ENCODE peak calls at places on chromosomes 6 and 20, in five cellular contexts. V is astrocyte, U is ovary, A is stomach, K is RWPE1. C is an unnamed sample.

GRCh38 chr6:139981066-139981624 is 606.7 kb upstream of the CITED2 start:
- DNase-seq in A (no peak), U (no peak), K (no peak), V (no peak), C (no peak)

GRCh38 chr6:4804095-4804494 is 27.9 kb downstream of the CDYL start:
- DNase-seq in A (no peak), U (no peak), V (peak; percentile 84), K (peak; percentile 68), C (no peak)

GRCh38 chr6:7106752-7107577 is 796 bp upstream of the RREB1 start:
- DNase-seq in V (no peak), U (peak; percentile 68), A (no peak), K (peak; percentile 27), C (peak; percentile 75)

GRCh38 chr6:85360794-85361642 is 88.9 kb upstream of the NT5E start:
- DNase-seq in U (no peak), K (peak; percentile 88), V (peak; percentile 97), A (no peak), C (no peak)

GRCh38 chr6:107731422-107732319 is 92.4 kb downstream of the SCML4 start:
- DNase-seq in K (no peak), V (no peak), A (no peak), U (no peak), C (no peak)

GRCh38 chr6:129029778-129030177 is 146.8 kb downstream of the LAMA2 start:
- DNase-seq in A (no peak), V (no peak), K (no peak), U (no peak), C (no peak)

GRCh38 chr6:111487656-111488055 is 4.6 kb upstream of the REV3L start:
- DNase-seq in U (no peak), A (no peak), K (peak; percentile 55), V (peak; percentile 68), C (no peak)

GRCh38 chr6:147194652-147195403 is 9.4 kb upstream of the STXBP5 start:
- DNase-seq in A (no peak), K (peak; percentile 25), U (no peak), V (peak; percentile 27), C (no peak)

GRCh38 chr20:61896058-61896961 is 169.4 kb downstream of the TAF4 start:
- DNase-seq in U (peak; percentile 67), A (peak; percentile 33), V (no peak), K (peak; percentile 87), C (no peak)

GRCh38 chr20:47540443-47541354 is 39.0 kb downstream of the NCOA3 start:
- DNase-seq in U (no peak), V (no peak), K (no peak), A (no peak), C (no peak)

GRCh38 chr6:28841290-28841689 is 82.5 kb downstream of the TRIM27 start:
- DNase-seq in V (no peak), U (no peak), K (no peak), A (no peak), C (no peak)

GRCh38 chr20:32494498-32495216 is 90.5 kb downstream of the NOL4L start:
- DNase-seq in U (no peak), V (no peak), K (no peak), A (no peak), C (peak; percentile 21)

GRCh38 chr6:71080793-71081192 is 123.9 kb upstream of the B3GAT2 start:
- DNase-seq in V (peak; percentile 47), K (no peak), A (no peak), U (no peak), C (no peak)

DNA sequence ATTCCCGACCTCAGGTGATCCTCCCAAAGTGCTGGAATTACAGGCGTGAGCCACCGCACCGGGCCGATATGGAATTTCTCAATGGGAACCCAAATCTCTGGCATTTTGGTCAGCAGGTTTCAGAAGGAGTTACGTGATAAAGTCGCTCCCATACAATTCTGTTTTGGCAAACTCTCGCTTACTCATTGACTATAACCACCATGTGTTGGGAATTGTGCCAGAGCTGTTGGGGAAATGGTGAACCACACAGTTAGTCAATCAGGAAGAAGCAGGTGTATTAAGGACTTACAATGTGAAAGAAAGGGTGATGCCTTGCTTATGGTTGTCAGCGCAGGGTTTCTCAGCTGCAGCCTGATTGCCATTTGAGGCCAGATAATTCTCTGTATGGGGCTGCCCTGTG is 410.5 kb downstream of the QKI start:
- DNase-seq in U (no peak), K (peak; percentile 41), V (peak; percentile 95), A (no peak), C (no peak)
- TF ChIP-seq CTCF in U (no peak), K (no peak), V (no peak), A (no peak), C (no peak)

GRCh38 chr6:154403803-154404202 is 47.2 kb upstream of the IPCEF1 start:
- DNase-seq in A (peak; percentile 31), U (peak; percentile 32), V (peak; percentile 74), K (no peak), C (peak; percentile 70)
- H3K27ac ChIP-seq in A (no peak overlapping the region), U (no peak overlapping the region), V (no peak overlapping the region), K (no peak overlapping the region), C (peak overlapping the region; percentile 61)

DNA sequence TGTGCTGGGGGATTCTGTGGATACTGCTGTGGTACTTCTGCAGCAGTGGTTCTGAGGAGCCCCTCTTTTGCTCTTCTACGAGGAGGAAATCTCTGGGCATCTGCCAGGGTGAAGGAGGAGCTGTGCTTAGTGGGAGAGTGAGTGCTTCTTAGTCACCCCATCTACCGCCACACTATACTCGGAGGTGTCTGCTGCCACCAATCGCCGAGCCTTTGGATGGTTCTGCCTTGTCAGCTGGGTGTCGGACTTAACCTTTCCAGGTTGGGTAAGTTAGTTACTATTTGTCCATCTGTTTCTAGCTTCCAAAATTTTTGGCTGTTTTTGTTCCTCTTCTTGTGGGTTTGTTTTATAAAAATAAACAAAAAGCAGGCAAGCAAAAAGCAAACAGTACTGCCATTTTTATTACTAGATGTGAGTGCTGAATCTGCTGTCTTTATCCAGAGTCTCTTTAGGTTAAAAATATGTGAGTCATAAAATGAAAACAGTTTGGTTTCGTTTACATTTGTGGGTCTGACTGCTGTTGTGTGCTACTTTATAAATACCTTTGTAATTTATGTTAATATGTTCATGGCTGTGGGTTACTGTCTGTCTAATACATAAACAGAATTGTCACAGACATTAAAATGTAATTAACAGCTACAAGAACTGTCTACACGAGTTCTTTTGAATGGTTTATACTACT is 89.1 kb downstream of the ARID1B start:
- DNase-seq in A (no peak), K (peak; percentile 12), V (peak; percentile 67), U (peak; percentile 33), C (peak; percentile 58)
- TF ChIP-seq CTCF in A (no peak), K (no peak), V (no peak), U (no peak), C (no peak)

DNA sequence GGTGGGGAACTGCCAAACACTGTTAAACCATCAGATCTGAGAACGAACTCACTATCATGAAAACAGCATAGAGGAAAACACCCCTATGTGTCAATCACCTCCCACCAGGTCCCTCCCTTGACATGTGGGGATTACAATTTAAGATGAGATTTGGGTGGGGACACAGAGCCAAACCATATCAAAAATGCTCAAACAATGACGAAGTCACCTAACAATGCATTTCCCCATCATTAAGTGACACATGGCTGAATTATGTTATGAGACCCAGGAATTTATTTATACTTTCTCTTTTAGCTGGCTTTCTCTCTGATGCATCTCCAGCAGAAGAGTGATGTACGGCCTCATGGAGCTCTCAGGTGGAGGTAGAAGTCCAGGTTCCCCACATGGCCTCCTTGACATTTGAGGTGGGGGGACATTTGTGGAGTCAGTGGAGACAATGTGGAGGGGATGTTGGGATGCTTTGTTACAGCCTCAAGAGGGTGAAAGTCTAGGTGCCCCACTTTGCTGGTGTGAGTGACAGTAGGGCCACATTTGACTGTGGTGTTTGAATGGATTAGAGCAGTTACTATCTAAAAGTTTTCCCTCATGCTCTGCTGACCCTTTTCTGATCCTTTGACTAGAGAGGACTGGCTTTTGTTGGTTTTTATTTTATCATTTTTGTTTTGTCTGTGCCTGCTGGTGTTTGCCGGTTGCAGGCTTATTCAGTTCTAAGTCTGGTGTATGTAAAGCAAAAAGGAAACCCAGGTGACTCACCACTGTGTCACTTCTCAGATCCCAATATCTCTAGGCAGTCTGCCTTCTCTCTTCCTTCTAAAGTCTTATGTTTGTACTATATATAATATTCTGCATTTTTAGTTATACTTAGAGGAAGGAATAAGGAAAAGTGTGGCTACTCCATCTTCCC is 18.5 kb upstream of the DCBLD1 start:
- DNase-seq in K (peak; percentile 64), V (peak; percentile 83), A (no peak), U (no peak), C (no peak)
- H3K27ac ChIP-seq in K (peak overlapping the region; percentile 71), V (peak overlapping the region; percentile 95), A (no peak overlapping the region), U (no peak overlapping the region), C (no peak overlapping the region)

C was measured in sigmoid colon.